ENCODE peak calls at places on chromosomes 5 and 9, in six cellular contexts. T is body of pancreas, H is endothelial cell of umbilical vein, X is heart left ventricle, R is GM12891, Q is gastrocnemius medialis. G is an unnamed sample.

GRCh38 chr5:58670620-58671019 is 87.7 kb downstream of the RAB3C start:
- DNase-seq in T (no peak), H (peak), X (no peak), R (no peak), Q (no peak), G (no peak)

GRCh38 chr9:35350212-35350611 is 139.7 kb upstream of the RUSC2 start:
- DNase-seq in T (no peak), H (no peak), X (no peak), R (no peak), Q (no peak), G (no peak)

GRCh38 chr5:59542841-59543825 is 350.4 kb downstream of the PDE4D start:
- DNase-seq in T (peak), H (peak), X (peak), R (no peak), Q (peak), G (no peak)

GRCh38 chr5:167050568-167051214 is 1240.8 kb upstream of the WWC1 start:
- DNase-seq in T (no peak), H (peak), X (no peak), R (no peak), Q (no peak), G (no peak)

GRCh38 chr5:38258319-38259061 is at the start of gene EGFLAM:
- DNase-seq in T (peak), H (no peak), X (peak), R (peak), Q (no peak), G (no peak)

GRCh38 chr9:89606049-89606481 is 1.3 kb downstream of the GADD45G start:
- DNase-seq in T (peak), H (peak), X (peak), R (no peak), Q (peak), G (peak)

GRCh38 chr5:73693573-73694061 is 67.6 kb downstream of the ARHGEF28 start:
- DNase-seq in T (peak), H (peak), X (no peak), R (no peak), Q (no peak), G (no peak)

GRCh38 chr5:124906339-124907097 is 160.1 kb upstream of the ZNF608 start:
- DNase-seq in T (peak), H (peak), X (peak), R (no peak), Q (peak), G (no peak)

GRCh38 chr5:180045889-180046499 is 25.6 kb downstream of the RNF130 start:
- DNase-seq in T (no peak), H (no peak), X (no peak), R (no peak), Q (no peak), G (no peak)

GRCh38 chr9:93946338-93946712 is 8.8 kb downstream of the BARX1 start:
- DNase-seq in T (no peak), H (no peak), X (no peak), R (no peak), Q (no peak), G (no peak)

DNA sequence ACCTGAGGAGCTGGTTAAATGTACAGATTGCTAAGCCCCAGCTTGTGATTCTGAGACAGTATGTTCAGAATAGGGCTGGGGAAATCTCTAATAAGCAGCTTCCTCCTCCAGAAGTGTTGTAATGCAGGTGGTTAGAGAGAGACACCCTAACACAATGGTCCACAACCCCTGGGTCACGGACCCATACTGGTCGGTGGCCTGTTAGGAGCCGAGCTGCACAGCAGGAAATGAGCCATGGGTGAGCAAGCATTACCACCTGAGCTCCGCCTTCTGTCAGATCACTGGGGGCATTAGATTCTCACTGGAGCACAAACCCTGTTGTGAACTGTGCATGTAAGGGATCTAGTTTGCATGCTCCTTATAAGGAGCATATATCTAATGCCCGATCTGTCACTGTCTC is 61.8 kb downstream of the SLC36A1 start:
- DNase-seq in T (no peak), H (peak), X (no peak), R (no peak), Q (no peak), G (no peak)
- TF ChIP-seq POLR2A in T (no peak), H (no peak), X (no peak), R (no peak), Q (no peak), G (no peak)

DNA sequence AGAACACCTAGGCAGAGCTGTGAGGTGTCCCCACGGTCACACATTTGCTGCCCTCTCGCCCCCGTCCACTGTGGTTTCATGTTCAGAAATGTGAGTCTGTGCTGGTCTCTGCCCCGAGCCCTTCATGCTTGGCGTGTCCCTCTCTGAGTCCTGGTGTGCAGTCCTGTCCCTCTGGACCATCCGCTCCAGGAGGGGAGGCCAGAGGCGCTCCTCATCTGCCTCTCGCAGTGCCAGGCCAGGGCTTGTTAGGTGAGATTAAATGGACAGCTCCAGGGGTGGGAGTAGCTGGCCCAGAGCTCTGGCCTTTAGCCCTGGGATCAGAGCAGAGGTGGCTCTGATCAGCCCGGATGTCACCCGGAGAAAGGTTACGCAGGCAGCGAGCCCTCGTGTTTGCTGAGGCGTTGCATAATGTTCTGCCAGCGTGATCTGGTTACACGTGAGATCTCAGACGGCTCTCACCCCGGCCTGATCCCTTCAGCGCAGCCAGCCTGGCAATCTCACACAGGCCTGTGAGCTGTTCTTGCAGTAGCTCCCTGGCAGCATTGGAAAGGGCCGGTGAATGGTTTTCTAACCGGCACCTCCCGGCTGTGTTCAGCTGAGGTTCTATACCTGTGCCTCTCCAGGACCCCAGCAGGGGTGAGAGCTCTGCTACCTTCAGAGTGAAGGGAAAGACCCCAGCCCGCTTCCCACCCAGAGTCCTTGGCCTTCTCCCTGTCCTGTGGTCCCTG is 24.5 kb downstream of the PTGES2 start:
- DNase-seq in T (peak), H (no peak), X (peak), R (no peak), Q (peak), G (no peak)
- TF ChIP-seq POLR2A in T (peak), H (no peak), X (no peak), R (no peak), Q (no peak), G (no peak)

GRCh38 chr5:168948746-168949145 is 352.2 kb downstream of the SLIT3 start:
- DNase-seq in T (no peak), H (no peak), X (no peak), R (no peak), Q (no peak), G (no peak)

GRCh38 chr5:168951764-168952163 is 349.2 kb downstream of the SLIT3 start:
- DNase-seq in T (no peak), H (no peak), X (no peak), R (no peak), Q (no peak), G (no peak)

GRCh38 chr5:168947212-168947868 is 353.6 kb downstream of the SLIT3 start:
- DNase-seq in T (peak), H (peak), X (peak), R (peak), Q (no peak), G (peak)

GRCh38 chr5:168950241-168950951 is 350.5 kb downstream of the SLIT3 start:
- DNase-seq in T (no peak), H (no peak), X (no peak), R (peak), Q (no peak), G (no peak)

GRCh38 chr5:168951341-168951740 is 349.6 kb downstream of the SLIT3 start:
- DNase-seq in T (no peak), H (no peak), X (no peak), R (no peak), Q (no peak), G (no peak)
- TF ChIP-seq POLR2A in T (no peak), H (no peak), X (no peak), R (no peak), Q (no peak), G (no peak)

DNA sequence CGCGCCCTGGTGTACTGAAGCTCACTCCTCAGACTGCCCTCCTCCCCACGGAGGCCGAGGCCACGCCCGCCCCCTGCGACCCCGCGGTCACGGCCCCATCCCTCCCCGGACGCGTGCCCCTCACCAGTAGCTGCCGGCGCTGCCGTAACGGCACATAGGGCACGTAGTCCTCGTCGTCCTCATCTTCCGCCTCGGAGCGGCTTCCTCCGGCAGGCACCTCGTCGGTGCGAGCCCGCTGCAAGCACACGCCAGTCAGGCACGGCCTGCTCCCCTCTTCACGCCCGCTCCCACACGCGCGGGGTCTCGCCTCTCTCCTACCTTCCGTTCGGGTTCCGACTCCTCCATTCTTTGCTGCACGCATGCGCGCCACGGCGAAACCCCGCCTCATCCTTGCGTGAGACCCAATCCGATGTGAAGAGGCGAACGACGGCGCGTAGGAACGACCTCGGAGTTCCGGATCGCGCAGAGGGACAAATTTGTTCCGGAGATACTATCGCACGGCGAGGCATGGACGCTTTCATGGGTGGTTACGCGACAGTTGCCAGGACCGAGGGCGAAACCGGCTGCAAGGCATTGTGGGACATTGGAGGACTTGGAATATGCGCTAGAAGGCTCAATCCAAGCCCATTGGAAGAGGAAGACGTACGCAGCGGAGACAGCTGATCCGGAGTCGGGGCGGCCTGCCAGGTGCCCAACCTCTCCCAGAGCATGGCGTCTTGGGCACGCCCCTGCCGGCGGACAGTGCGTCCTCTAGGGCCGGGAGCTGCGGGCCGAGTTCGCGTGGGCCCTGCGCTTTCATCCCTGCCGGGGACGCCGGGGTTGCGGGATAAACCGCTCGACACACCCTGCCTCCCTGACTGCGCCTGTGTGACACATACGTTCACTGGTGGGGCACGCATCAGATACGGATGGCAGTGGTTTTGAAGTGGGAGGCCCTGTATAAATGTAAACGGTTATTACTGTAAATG is at the start of gene DDX41:
- DNase-seq in T (peak), H (peak), X (peak), R (peak), Q (peak), G (peak)
- TF ChIP-seq POLR2A in T (peak), H (no peak), X (peak), R (peak), Q (peak), G (peak)

DNA sequence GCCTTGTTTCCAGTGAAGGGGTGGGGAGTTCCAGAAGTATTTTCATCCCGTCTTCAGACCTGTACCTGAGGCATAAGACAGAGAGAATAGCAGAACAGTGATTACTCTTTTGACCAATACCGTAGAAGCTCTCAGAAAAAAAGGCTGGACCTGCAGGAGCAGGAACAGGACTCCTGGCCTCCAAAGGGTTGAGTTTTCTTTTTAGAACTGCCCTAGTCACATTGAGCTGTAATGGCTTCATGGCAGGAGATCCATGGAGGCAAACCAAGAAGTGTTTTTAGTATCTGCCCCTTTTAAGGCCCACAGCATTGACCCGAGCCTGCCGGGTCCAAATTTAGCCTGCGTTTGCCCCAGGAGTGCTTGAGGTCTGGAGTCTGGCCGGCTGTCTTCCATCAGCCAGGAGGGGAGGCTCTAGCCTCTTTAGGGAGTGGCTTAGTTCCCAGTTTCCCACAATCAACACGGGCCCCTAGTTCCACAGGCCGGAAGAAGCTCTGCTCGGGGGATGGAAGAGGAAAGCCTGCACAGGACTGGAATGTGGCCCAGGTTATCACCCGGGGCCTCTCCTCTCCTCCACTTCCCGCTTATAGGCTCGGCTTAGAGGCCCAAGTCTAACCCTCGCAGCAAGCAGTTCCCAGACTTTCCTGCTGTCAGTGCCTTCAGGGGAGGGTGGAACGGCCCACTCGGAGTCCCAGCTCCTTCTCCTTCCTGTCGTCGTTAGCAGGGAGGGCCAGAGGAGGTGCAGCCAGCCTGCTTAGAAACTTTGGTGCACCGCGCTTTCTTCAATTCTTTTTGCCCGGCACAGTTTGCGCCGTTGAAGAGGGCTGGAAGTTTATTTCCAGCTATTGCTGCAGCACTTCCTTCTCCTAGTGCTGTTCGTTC is 80.7 kb downstream of the C9orf152 start:
- DNase-seq in T (no peak), H (peak), X (peak), R (no peak), Q (peak), G (no peak)
- TF ChIP-seq POLR2A in T (no peak), H (peak), X (peak), R (no peak), Q (no peak), G (no peak)

GRCh38 chr5:79514391-79515105 is 614 bp upstream of the HOMER1 start:
- DNase-seq in T (peak), H (peak), X (peak), R (peak), Q (peak), G (peak)
- TF ChIP-seq POLR2A in T (peak), H (peak), X (peak), R (peak), Q (peak), G (peak)

GRCh38 chr5:149345147-149345891 is at the start of gene GRPEL2:
- DNase-seq in T (peak), H (peak), X (peak), R (peak), Q (peak), G (peak)
- TF ChIP-seq POLR2A in T (peak), H (peak), X (peak), R (peak), Q (peak), G (peak)

GRCh38 chr5:23302438-23302837 is 205.0 kb upstream of the PRDM9 start:
- DNase-seq in T (no peak), H (no peak), X (no peak), R (no peak), Q (no peak), G (no peak)

GRCh38 chr5:23303836-23304235 is 203.6 kb upstream of the PRDM9 start:
- DNase-seq in T (no peak), H (no peak), X (no peak), R (no peak), Q (no peak), G (no peak)

GRCh38 chr5:23303433-23303832 is 204.0 kb upstream of the PRDM9 start:
- DNase-seq in T (no peak), H (no peak), X (no peak), R (no peak), Q (no peak), G (no peak)

GRCh38 chr5:23305055-23305454 is 202.4 kb upstream of the PRDM9 start:
- DNase-seq in T (no peak), H (no peak), X (no peak), R (no peak), Q (no peak), G (no peak)
- TF ChIP-seq POLR2A in T (no peak), H (no peak), X (no peak), R (no peak), Q (no peak), G (no peak)